ENCODE peak calls at places on chromosomes 12 and 14, in nine cellular contexts. Q, L, O, W, B, J, F, Y and N are unnamed samples.
A peak's percentile ranks its signal among the peaks of the same experiment; 100 is the strongest.

GRCh38 chr12:42985506-42985905 is 396.0 kb upstream of the PRICKLE1 start:
- DNase-seq in Q (no peak), L (no peak), O (no peak), W (no peak), B (no peak), J (no peak), F (no peak), Y (no peak), N (no peak)

GRCh38 chr14:101586531-101587402 is 25.5 kb downstream of the DIO3 start:
- DNase-seq in Q (no peak), L (no peak), O (no peak), W (no peak), B (no peak), J (no peak), F (no peak), Y (no peak), N (no peak)

GRCh38 chr12:11794311-11794710 is 144.8 kb downstream of the ETV6 start:
- DNase-seq in Q (no peak), L (no peak), O (no peak), W (no peak), B (no peak), J (peak; percentile 40), F (no peak), Y (no peak), N (no peak)

GRCh38 chr12:56256326-56256960 is 1.7 kb downstream of the ANKRD52 start:
- DNase-seq in Q (peak; percentile 36), L (no peak), O (no peak), W (no peak), B (no peak), J (no peak), F (no peak), Y (no peak), N (no peak)

GRCh38 chr12:94650143-94651056 is at the start of gene TMCC3:
- DNase-seq in Q (peak; percentile 79), L (peak; percentile 14), O (no peak), W (no peak), B (no peak), J (peak; percentile 93), F (peak; percentile 41), Y (peak; percentile 13), N (no peak)

GRCh38 chr12:53290661-53291060 is 4.7 kb upstream of the PFDN5 start:
- DNase-seq in Q (no peak), L (no peak), O (no peak), W (no peak), B (no peak), J (no peak), F (no peak), Y (no peak), N (no peak)

GRCh38 chr12:80681-81190 is 14.2 kb downstream of the IQSEC3 start:
- DNase-seq in Q (no peak), L (no peak), O (no peak), W (no peak), B (no peak), J (no peak), F (no peak), Y (no peak), N (no peak)

GRCh38 chr12:99852666-99853065 is 132.1 kb downstream of the ANKS1B start:
- DNase-seq in Q (no peak), L (no peak), O (no peak), W (no peak), B (no peak), J (peak; percentile 1), F (no peak), Y (no peak), N (no peak)

GRCh38 chr12:21894792-21895392 is 46.3 kb downstream of the ABCC9 start:
- DNase-seq in Q (no peak), L (no peak), O (no peak), W (no peak), B (no peak), J (peak; percentile 53), F (no peak), Y (no peak), N (no peak)